ENCODE peak calls at places on chromosomes 3 and 15, in ten cellular contexts. F is IMR-90; J is NAMALWA; K is HFFc6; N is upper lobe of left lung; A is mammary epithelial cell; E is stimulated activated naive B cell treated with anti-CD40 and anti-IgM and Interleukin-4, amounts not matched to agents 10 μg/mL and 1 μg/mL and 100 μg/mL, for 72 hours; V is stimulated activated CD4-positive, alpha-beta T cell treated with anti-CD3 and anti-CD28 coated beads, TNF-alpha, amount 100 ng/mL, for 4 hours; S is NCI-H774; M is HAP-1. C is an unnamed sample.

GRCh38 chr3:123353852-123354238 is 95.0 kb downstream of the ADCY5 start:
- DNase-seq in S (no peak), E (no peak), V (no peak), F (peak), K (peak), J (no peak), A (no peak), N (no peak), M (no peak), C (no peak)

GRCh38 chr3:186459108-186459467 is 85.1 kb downstream of the CRYGS start:
- DNase-seq in K (no peak), F (no peak), N (no peak), M (no peak), A (no peak), E (no peak), V (no peak), J (no peak), S (no peak), C (no peak)

GRCh38 chr3:187321766-187322165 is 30.2 kb upstream of the MASP1 start:
- DNase-seq in A (no peak), J (no peak), S (no peak), F (no peak), K (no peak), M (no peak), V (no peak), N (no peak), E (no peak), C (no peak)

GRCh38 chr15:46127361-46127874 is 492.6 kb downstream of the SQOR start:
- DNase-seq in S (no peak), M (no peak), N (no peak), A (no peak), V (no peak), F (peak), K (peak), E (no peak), J (no peak), C (no peak)

GRCh38 chr15:77831989-77832388 is 199.3 kb upstream of the LINGO1 start:
- DNase-seq in A (no peak), J (no peak), S (no peak), N (no peak), V (no peak), M (no peak), F (no peak), K (no peak), E (no peak), C (no peak)

GRCh38 chr15:89900849-89901248 is 7.1 kb upstream of the AP3S2 start:
- DNase-seq in A (no peak), S (no peak), V (no peak), M (no peak), N (no peak), K (no peak), J (no peak), F (no peak), E (no peak), C (no peak)

GRCh38 chr3:48194446-48195071 is 6.3 kb upstream of the CDC25A start:
- DNase-seq in K (peak), J (peak), S (peak), N (peak), F (peak), E (no peak), V (no peak), A (peak), M (peak), C (peak)

GRCh38 chr3:15043772-15044171 is 21.3 kb downstream of the MRPS25 start:
- DNase-seq in M (no peak), V (no peak), E (no peak), N (no peak), S (no peak), F (no peak), J (no peak), K (no peak), A (no peak), C (no peak)

GRCh38 chr3:158570999-158571702 is at the start of gene MLF1:
- DNase-seq in E (peak), V (peak), M (no peak), A (peak), S (peak), K (peak), N (peak), J (no peak), F (peak), C (peak)

GRCh38 chr3:61608711-61609110 is 47.3 kb downstream of the PTPRG start:
- DNase-seq in E (no peak), V (no peak), K (no peak), J (no peak), F (no peak), M (no peak), N (no peak), S (no peak), A (no peak), C (no peak)

GRCh38 chr3:64456674-64457073 is 231.1 kb downstream of the ADAMTS9 start:
- DNase-seq in F (no peak), S (no peak), E (no peak), A (no peak), N (no peak), K (no peak), V (no peak), M (no peak), J (no peak), C (no peak)

GRCh38 chr3:50123394-50124361 is 31.4 kb upstream of the SEMA3F start:
- DNase-seq in E (no peak), J (no peak), V (no peak), S (no peak), K (no peak), F (no peak), N (no peak), M (no peak), A (no peak), C (no peak)

GRCh38 chr3:14564741-14565140 is 24.6 kb upstream of the GRIP2 start:
- DNase-seq in J (no peak), K (no peak), N (no peak), F (no peak), M (no peak), V (no peak), S (no peak), E (no peak), A (no peak), C (no peak)

C was measured in MV-4-11.